ENCODE peak calls at places on chromosomes 6 and 20, in nine cellular contexts. T is H7; P is ELR; H is stimulated activated CD4-positive, alpha-beta T cell treated with anti-CD3 and anti-CD28 coated beads, Interleukin-12 subunit alpha, Interleukin-12 subunit beta, amount 100 ng/mL, for 24 hours; G is HCEC 1CT; Y is ovary; O is fibroblast of mammary gland; Q is stimulated activated naive CD8-positive, alpha-beta T cell treated with anti-CD3 and anti-CD28 coated beads, Interleukin-15, Interleukin-2, amounts not matched to agents 100 U/mL and 50 U/mL, for 24 hours; Z is erythroblast. K is an unnamed sample.

GRCh38 chr6:3214898-3215297 is 12.6 kb downstream of the TUBB2B start:
- DNase-seq in T (no peak), P (no peak), H (no peak), G (no peak), Y (no peak), O (peak), Q (no peak), Z (no peak), K (no peak)

GRCh38 chr6:136550045-136550329 is 235 bp downstream of the MAP7 start:
- DNase-seq in T (no peak), P (no peak), H (no peak), G (no peak), Y (no peak), O (no peak), Q (no peak), Z (no peak), K (no peak)

GRCh38 chr6:70371454-70372105 is 41.7 kb upstream of the FAM135A start:
- DNase-seq in T (peak), P (peak), H (no peak), G (peak), Y (no peak), O (peak), Q (no peak), Z (peak), K (no peak)

GRCh38 chr6:45001663-45002062 is 326.5 kb upstream of the RUNX2 start:
- DNase-seq in T (no peak), P (no peak), H (no peak), G (no peak), Y (no peak), O (no peak), Q (no peak), Z (no peak), K (no peak)

GRCh38 chr20:63168861-63169260 is 47.1 kb downstream of the YTHDF1 start:
- DNase-seq in T (no peak), P (no peak), H (no peak), G (no peak), Y (no peak), O (no peak), Q (no peak), Z (no peak), K (no peak)

GRCh38 chr6:117600008-117600743 is 2.1 kb downstream of the GOPC start:
- DNase-seq in T (no peak), P (peak), H (no peak), G (no peak), Y (no peak), O (peak), Q (no peak), Z (peak), K (no peak)

GRCh38 chr6:29925341-29926080 is 16.8 kb upstream of the HLA-A start:
- DNase-seq in T (no peak), P (no peak), H (no peak), G (no peak), Y (peak), O (no peak), Q (no peak), Z (no peak), K (no peak)

GRCh38 chr6:166382500-166382932 is 224 bp downstream of the MPC1 start:
- DNase-seq in T (no peak), P (no peak), H (no peak), G (no peak), Y (no peak), O (no peak), Q (no peak), Z (peak), K (no peak)

GRCh38 chr20:34312024-34312460 is 8.9 kb upstream of the AHCY start:
- DNase-seq in T (peak), P (peak), H (no peak), G (no peak), Y (peak), O (no peak), Q (no peak), Z (no peak), K (no peak)

GRCh38 chr20:32792316-32792715 is 27.4 kb upstream of the MAPRE1 start:
- DNase-seq in T (peak), P (no peak), H (peak), G (no peak), Y (no peak), O (no peak), Q (peak), Z (no peak), K (peak)

GRCh38 chr6:134035823-134036296 is 16.6 kb downstream of the SLC2A12 start:
- DNase-seq in T (no peak), P (peak), H (no peak), G (no peak), Y (no peak), O (peak), Q (no peak), Z (no peak), K (no peak)

GRCh38 chr6:150745896-150746295 is 119.6 kb upstream of the MTHFD1L start:
- DNase-seq in T (no peak), P (no peak), H (no peak), G (no peak), Y (no peak), O (no peak), Q (no peak), Z (no peak), K (no peak)

GRCh38 chr20:58349586-58349985 is 39.4 kb upstream of the VAPB start:
- DNase-seq in T (no peak), P (peak), H (no peak), G (peak), Y (no peak), O (peak), Q (no peak), Z (no peak), K (no peak)

GRCh38 chr6:149094934-149095341 is 222.6 kb upstream of the TAB2 start:
- DNase-seq in T (no peak), P (no peak), H (no peak), G (peak), Y (no peak), O (peak), Q (no peak), Z (no peak), K (no peak)

GRCh38 chr6:160391419-160392116 is 43.4 kb downstream of the SLC22A3 start:
- DNase-seq in T (no peak), P (peak), H (no peak), G (peak), Y (no peak), O (peak), Q (no peak), Z (peak), K (no peak)

GRCh38 chr6:47234258-47234933 is 75.3 kb downstream of the TNFRSF21 start:
- DNase-seq in T (no peak), P (no peak), H (no peak), G (no peak), Y (no peak), O (no peak), Q (no peak), Z (no peak), K (no peak)

GRCh38 chr20:58010666-58011065 is 217.8 kb downstream of the ANKRD60 start:
- DNase-seq in T (no peak), P (no peak), H (no peak), G (no peak), Y (no peak), O (no peak), Q (no peak), Z (no peak), K (no peak)

GRCh38 chr6:56984884-56985283 is 30.0 kb downstream of the BEND6 start:
- DNase-seq in T (no peak), P (no peak), H (no peak), G (no peak), Y (no peak), O (no peak), Q (no peak), Z (no peak), K (no peak)

GRCh38 chr6:47135772-47136171 is 93.6 kb upstream of the ADGRF1 start:
- DNase-seq in T (no peak), P (peak), H (no peak), G (peak), Y (no peak), O (peak), Q (no peak), Z (peak), K (no peak)

GRCh38 chr6:27759930-27760329 is 152.3 kb downstream of the OR2B2 start:
- DNase-seq in T (no peak), P (no peak), H (no peak), G (no peak), Y (no peak), O (no peak), Q (no peak), Z (no peak), K (no peak)

GRCh38 chr6:39849228-39849627 is 57.1 kb downstream of the DAAM2 start:
- DNase-seq in T (no peak), P (no peak), H (no peak), G (no peak), Y (no peak), O (no peak), Q (no peak), Z (no peak), K (no peak)

GRCh38 chr20:19775353-19776201 is 17.5 kb downstream of the RIN2 start:
- DNase-seq in T (no peak), P (no peak), H (no peak), G (no peak), Y (no peak), O (no peak), Q (no peak), Z (no peak), K (no peak)

GRCh38 chr6:144630857-144631256 is 345.7 kb downstream of the UTRN start:
- DNase-seq in T (no peak), P (no peak), H (no peak), G (no peak), Y (no peak), O (no peak), Q (no peak), Z (no peak), K (no peak)

GRCh38 chr20:8454137-8454712 is 322.2 kb downstream of the PLCB1 start:
- DNase-seq in T (peak), P (peak), H (no peak), G (peak), Y (no peak), O (peak), Q (peak), Z (peak), K (no peak)

K was measured in activated B cell treated with CpG ODN at 0.5 μM for 24 hours.